ENCODE peak calls at places on chromosomes 5 and 9, in four cellular contexts. M is upper lobe of left lung, U is IMR-90, R is esophagus squamous epithelium. L is an unnamed sample.

GRCh38 chr9:109974143-109974917 is 194.3 kb downstream of the PALM2AKAP2 start:
- DNase-seq in M (no peak), U (no peak), R (no peak), L (no peak)

GRCh38 chr9:126583134-126583760 is 30.5 kb upstream of the LMX1B start:
- DNase-seq in M (no peak), U (no peak), R (no peak), L (peak)

GRCh38 chr9:89317282-89317681 is 1.0 kb upstream of the SECISBP2 start:
- DNase-seq in M (no peak), U (no peak), R (no peak), L (no peak)

GRCh38 chr5:127758884-127759283 is 55.7 kb downstream of the CCDC192 start:
- DNase-seq in M (no peak), U (no peak), R (no peak), L (no peak)

GRCh38 chr9:98929866-98930265 is 13.8 kb upstream of the COL15A1 start:
- DNase-seq in M (no peak), U (peak), R (no peak), L (no peak)

GRCh38 chr5:140341591-140341990 is 4.8 kb downstream of the HBEGF start:
- DNase-seq in M (no peak), U (no peak), R (no peak), L (no peak)

GRCh38 chr5:58582411-58583393 is at the start of gene RAB3C:
- DNase-seq in M (peak), U (peak), R (peak), L (peak)

GRCh38 chr5:73649926-73650325 is 23.9 kb downstream of the ARHGEF28 start:
- DNase-seq in M (no peak), U (no peak), R (no peak), L (no peak)

GRCh38 chr5:1776831-1777230 is 22.8 kb downstream of the MRPL36 start:
- DNase-seq in M (no peak), U (no peak), R (no peak), L (no peak)

GRCh38 chr5:134837530-134838181 is 8.1 kb upstream of the C5orf24 start:
- DNase-seq in M (no peak), U (peak), R (no peak), L (no peak)

GRCh38 chr5:20555034-20555433 is 567.0 kb upstream of the CDH18 start:
- DNase-seq in M (no peak), U (no peak), R (no peak), L (no peak)

GRCh38 chr5:66164044-66164790 is 20.1 kb downstream of the SREK1 start:
- DNase-seq in M (no peak), U (peak), R (no peak), L (no peak)

GRCh38 chr5:87195616-87196015 is 72.1 kb upstream of the RASA1 start:
- DNase-seq in M (no peak), U (peak), R (no peak), L (no peak)

GRCh38 chr5:106727071-106727470 is 943.7 kb downstream of the EFNA5 start:
- DNase-seq in M (no peak), U (no peak), R (no peak), L (no peak)

GRCh38 chr5:58294598-58295298 is 165.1 kb downstream of the PLK2 start:
- DNase-seq in M (no peak), U (peak), R (no peak), L (no peak)

GRCh38 chr5:34886718-34887117 is 28.6 kb downstream of the RAD1 start:
- DNase-seq in M (no peak), U (no peak), R (no peak), L (no peak)

GRCh38 chr5:88883566-88884434 is 816 bp upstream of the MEF2C start:
- DNase-seq in M (peak), U (peak), R (peak), L (peak)

GRCh38 chr5:133685402-133686018 is 73.2 kb upstream of the FSTL4 start:
- DNase-seq in M (peak), U (no peak), R (no peak), L (no peak)

GRCh38 chr5:52870448-52870847 is 82.7 kb downstream of the ITGA1 start:
- DNase-seq in M (no peak), U (no peak), R (no peak), L (no peak)

GRCh38 chr9:76297721-76298239 is 96.4 kb downstream of the RFK start:
- DNase-seq in M (no peak), U (peak), R (no peak), L (peak)

GRCh38 chr5:33212900-33213299 is 227.9 kb upstream of the TARS1 start:
- DNase-seq in M (no peak), U (no peak), R (no peak), L (no peak)

GRCh38 chr5:111639912-111640311 is 117.1 kb downstream of the NREP start:
- DNase-seq in M (no peak), U (no peak), R (no peak), L (no peak)

GRCh38 chr9:27248702-27249101 is 48.2 kb downstream of the EQTN start:
- DNase-seq in M (no peak), U (peak), R (no peak), L (no peak)

GRCh38 chr9:123927625-123928308 is 2.2 kb downstream of the DENND1A start:
- DNase-seq in M (no peak), U (peak), R (no peak), L (no peak)

GRCh38 chr5:91266184-91266705 is 116.9 kb downstream of the ARRDC3 start:
- DNase-seq in M (no peak), U (peak), R (no peak), L (no peak)

GRCh38 chr9:94973491-94973941 is 247.0 kb downstream of the AOPEP start:
- DNase-seq in M (no peak), U (peak), R (no peak), L (no peak)

GRCh38 chr5:56922922-56923321 is 13.5 kb downstream of the SETD9 start:
- DNase-seq in M (no peak), U (no peak), R (no peak), L (no peak)

GRCh38 chr5:117160361-117160760 is 585.7 kb upstream of the SEMA6A start:
- DNase-seq in M (no peak), U (no peak), R (no peak), L (no peak)

GRCh38 chr5:160165137-160166068 is 46.2 kb upstream of the PWWP2A start:
- DNase-seq in M (peak), U (peak), R (peak), L (peak)

GRCh38 chr5:181173027-181173419 is 25.6 kb downstream of the OR2V2 start:
- DNase-seq in M (no peak), U (no peak), R (no peak), L (no peak)

GRCh38 chr9:6449645-6450044 is 36.6 kb downstream of the UHRF2 start:
- DNase-seq in M (no peak), U (no peak), R (no peak), L (no peak)

GRCh38 chr9:121906074-121906520 is 187.0 kb downstream of the TTLL11 start:
- DNase-seq in M (no peak), U (peak), R (no peak), L (no peak)

GRCh38 chr9:129208191-129209091 is 30.4 kb upstream of the IER5L start:
- DNase-seq in M (no peak), U (no peak), R (no peak), L (no peak)

GRCh38 chr5:126777257-126777973 is 479 bp downstream of the LMNB1 start:
- DNase-seq in M (peak), U (peak), R (no peak), L (peak)

GRCh38 chr9:69824497-69825252 is 4.1 kb downstream of the CFAP95 start:
- DNase-seq in M (no peak), U (no peak), R (no peak), L (no peak)

GRCh38 chr9:69817202-69817601 is 3.4 kb upstream of the CFAP95 start:
- DNase-seq in M (no peak), U (no peak), R (no peak), L (no peak)

GRCh38 chr9:69818946-69819345 is 1.7 kb upstream of the CFAP95 start:
- DNase-seq in M (no peak), U (peak), R (no peak), L (no peak)

GRCh38 chr9:69822091-69822750 is 1.6 kb downstream of the CFAP95 start:
- DNase-seq in M (no peak), U (peak), R (no peak), L (no peak)

DNA sequence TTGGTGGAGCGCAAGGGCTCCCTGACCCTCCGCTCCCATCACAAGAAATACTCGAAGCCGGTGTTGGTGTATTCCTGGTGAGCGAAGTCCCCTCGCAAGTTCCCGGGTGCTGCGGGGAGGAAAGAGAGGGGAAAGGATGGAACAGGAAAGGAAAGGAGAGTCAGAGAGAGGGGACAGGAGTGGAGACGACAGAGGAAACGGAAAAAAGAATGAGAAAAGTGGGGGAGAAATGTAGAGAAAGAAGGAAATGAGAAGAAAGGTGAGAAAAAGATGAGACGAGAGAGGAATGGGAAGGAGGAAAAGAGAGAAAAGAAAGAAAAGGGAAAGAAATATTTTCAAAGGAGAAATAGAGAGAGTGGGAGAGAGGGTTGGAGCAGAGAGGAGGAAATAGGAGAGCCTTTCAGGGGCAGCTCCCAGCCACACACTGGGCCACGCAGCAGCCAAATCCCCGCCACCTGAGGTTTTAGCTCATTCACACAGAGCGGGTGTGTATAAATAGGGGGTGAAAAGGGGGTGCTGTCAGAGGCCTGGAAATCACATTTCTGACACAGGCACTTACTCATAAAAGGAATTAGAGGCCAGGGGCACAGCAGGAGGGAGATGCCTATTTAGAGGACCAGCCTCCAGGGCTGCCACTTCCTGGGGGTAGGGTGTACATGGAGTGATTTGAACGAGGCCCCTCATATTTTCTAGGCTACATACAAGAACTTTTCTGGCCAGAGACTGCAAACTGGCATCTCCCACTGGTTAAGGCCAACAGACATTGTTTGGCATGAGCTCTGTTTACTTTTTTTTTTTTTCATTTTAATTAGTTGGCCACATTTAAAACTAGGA is 555 bp downstream of the CFAP95 start:
- DNase-seq in M (no peak), U (no peak), R (no peak), L (no peak)
- H3K4me3 ChIP-seq in M (peak), U (no peak), R (no peak), L (no peak)

DNA sequence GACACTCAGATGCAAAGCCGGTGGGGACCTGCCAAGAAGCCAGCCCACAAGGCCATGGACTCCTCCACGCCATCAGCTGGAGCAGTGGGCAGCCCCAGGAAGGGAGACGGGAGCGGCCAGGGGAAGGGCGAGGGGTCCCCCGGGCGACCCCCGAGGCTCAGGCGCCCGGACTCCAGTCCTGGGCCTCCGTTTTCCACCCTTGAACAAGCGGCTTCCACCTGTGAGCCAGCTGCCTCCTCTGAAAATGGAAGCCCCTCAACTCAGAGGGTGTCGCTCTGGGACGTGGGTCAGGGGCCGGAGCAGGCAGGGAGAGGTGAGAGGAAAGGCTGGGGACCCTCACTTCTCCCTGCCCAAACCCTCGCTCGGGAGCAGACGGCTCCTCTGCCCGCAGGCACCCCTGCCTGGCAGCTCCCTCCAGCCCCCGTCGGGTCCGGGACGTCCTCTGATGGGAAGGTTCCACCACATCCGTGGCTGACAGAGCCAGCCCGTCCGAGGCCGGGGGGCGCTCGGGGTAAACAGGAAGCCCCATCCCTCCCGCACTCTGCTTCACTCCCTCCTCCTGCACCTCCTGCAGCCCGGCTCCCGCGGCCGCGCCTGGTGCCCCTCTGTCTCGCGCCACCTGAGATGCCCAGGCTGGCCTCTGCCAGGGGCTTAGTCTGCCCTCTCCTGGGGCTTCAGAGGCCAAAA is 3.7 kb upstream of the EGFL7 start:
- DNase-seq in M (no peak), U (no peak), R (no peak), L (no peak)
- TF ChIP-seq POLR2A in M (no peak), U (no peak), R (no peak), L (no peak)

DNA sequence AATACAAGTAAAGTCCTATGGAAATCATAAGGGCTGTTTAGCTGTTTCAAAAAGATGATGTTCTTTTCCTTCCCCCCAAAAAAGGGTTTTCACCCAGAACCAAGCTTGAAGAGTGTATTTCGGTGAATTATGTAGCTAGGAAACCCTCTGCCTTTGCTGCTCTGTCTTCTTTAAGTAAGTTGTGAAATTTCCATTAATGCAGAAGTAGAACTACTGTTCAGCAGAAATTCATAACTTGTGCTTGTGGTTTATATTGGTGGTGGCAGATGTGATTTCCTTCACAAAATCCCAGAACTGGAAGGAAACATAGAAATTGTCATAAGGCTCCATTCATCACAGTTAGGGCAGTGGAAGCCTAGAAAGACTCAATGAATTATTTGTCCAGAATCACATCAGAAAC is 42.0 kb upstream of the DAB2 start:
- DNase-seq in M (no peak), U (no peak), R (no peak), L (no peak)
- TF ChIP-seq CTCF in M (no peak), U (no peak), R (no peak), L (no peak)

DNA sequence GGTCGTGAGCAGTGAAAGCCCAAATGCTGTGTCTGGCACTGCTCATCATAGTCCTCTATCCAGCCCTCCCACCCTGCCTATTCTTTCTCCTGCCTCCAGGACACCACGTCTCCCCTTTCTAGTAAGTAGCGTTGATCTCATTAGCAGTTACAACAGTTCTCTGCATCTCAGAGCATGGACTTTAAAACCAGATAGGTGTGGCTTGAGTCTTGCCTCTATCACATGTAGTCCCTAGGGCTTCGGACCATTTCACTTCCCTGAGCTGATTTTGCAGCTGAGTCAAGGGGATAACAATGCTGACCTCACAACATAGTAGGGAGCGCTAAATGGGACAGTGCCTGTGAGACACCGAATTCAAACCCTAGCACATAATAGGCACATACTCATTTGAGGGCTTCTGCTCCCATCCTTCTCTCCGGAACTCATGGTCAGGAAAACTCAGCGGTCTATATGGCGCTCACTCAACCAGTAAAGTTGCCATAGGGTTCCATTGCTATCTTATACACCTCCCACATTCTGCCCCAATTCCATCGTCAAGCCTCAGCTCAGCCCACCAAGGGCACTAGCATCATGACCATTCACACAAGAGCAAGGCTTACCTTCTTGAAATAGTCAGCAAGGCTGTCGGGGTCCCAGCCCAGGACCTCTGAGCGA is 515 bp downstream of the LCP2 start:
- DNase-seq in M (no peak), U (no peak), R (no peak), L (no peak)
- H3K4me3 ChIP-seq in M (peak), U (no peak), R (peak), L (peak)

DNA sequence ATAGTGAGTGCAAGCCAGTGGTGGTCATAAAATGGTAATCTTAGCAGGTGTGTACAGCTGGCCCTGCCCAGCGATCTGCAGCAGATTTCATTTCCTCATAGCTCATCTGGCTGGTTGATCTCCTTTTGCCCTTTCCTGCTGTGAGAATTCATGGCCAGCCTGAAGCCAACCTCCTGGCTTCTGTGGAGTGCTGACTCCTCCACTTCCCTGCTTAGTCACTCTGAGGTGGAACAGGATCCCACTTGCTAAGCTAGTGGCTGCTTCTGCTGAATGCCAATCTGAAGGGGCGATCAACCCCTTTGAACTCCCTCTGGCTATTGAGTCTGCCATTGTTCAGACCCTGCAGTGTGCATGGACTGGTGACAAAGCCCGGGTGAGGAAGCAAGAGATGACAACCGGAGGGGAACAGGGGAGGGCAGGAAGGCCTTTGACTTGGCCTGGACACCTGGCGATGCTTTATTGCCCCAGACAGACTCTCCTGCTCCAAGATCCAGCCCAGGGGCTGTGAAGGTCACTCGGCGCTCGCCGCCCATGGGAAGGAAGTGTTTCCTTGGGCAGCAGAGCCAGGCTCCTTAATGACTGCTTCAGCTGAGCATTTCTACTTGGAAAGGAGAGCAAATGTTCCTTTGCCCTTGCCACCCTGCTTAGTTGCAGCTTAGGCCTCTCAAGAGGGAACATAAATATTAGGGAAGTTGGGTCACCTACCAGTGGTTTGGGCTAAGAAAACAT is 341.1 kb downstream of the ZSWIM6 start:
- DNase-seq in M (no peak), U (peak), R (no peak), L (no peak)
- TF ChIP-seq POLR2A in M (no peak), U (no peak), R (no peak), L (no peak)

L was measured in lower leg skin.